ENCODE peak calls at places on chromosomes 3 and 15, in eight cellular contexts. P is MM.1S, F is HT-29, V is activated T-cell treated with anti-CD3 and anti-CD28 coated beads for 1 hour, O is NCI-H524, R is amygdala, S is occipital lobe, Y is mesenchymal stem cell. J is an unnamed sample.

GRCh38 chr3:46095307-46095706 is 68.0 kb upstream of the XCR1 start:
- DNase-seq in P (no peak), F (no peak), V (no peak), O (no peak), R (no peak), S (no peak), Y (no peak), J (no peak)

GRCh38 chr15:82621970-82622369 is 25.2 kb downstream of the CPEB1 start:
- DNase-seq in P (no peak), F (peak; percentile 20), V (no peak), O (no peak), R (no peak), S (no peak), Y (no peak), J (no peak)

GRCh38 chr3:143109861-143110260 is 9.7 kb upstream of the CHST2 start:
- DNase-seq in P (no peak), F (no peak), V (no peak), O (no peak), R (no peak), S (no peak), Y (no peak), J (no peak)

GRCh38 chr3:184632551-184632950 is 71.0 kb downstream of the EPHB3 start:
- DNase-seq in P (no peak), F (no peak), V (no peak), O (no peak), R (no peak), S (no peak), Y (no peak), J (no peak)

GRCh38 chr3:129518048-129518570 is 10.3 kb upstream of the RHO start:
- DNase-seq in P (no peak), F (no peak), V (no peak), O (no peak), R (no peak), S (no peak), Y (no peak), J (no peak)

GRCh38 chr3:187183210-187183862 is 13.9 kb upstream of the RTP1 start:
- DNase-seq in P (no peak), F (no peak), V (no peak), O (peak; percentile 95), R (no peak), S (no peak), Y (no peak), J (no peak)

GRCh38 chr15:28986108-28986507 is 100.3 kb downstream of the APBA2 start:
- DNase-seq in P (no peak), F (no peak), V (no peak), O (no peak), R (no peak), S (no peak), Y (no peak), J (no peak)

GRCh38 chr3:109098245-109098644 is 19.7 kb downstream of the MORC1 start:
- DNase-seq in P (peak; percentile 35), F (peak; percentile 76), V (no peak), O (peak; percentile 84), R (no peak), S (no peak), Y (no peak), J (no peak)

GRCh38 chr3:134809412-134810051 is 14.5 kb downstream of the EPHB1 start:
- DNase-seq in P (no peak), F (no peak), V (no peak), O (no peak), R (no peak), S (no peak), Y (no peak), J (no peak)

J was measured in T-helper 9 cell.